ENCODE peak calls at places on chromosomes 16 and 17, in six cellular contexts. R is astrocyte of the cerebellum; Z is stimulated activated CD4-positive, alpha-beta T cell treated with anti-CD3 and anti-CD28 coated beads, Interleukin-15, amount 100 ng/mL, for 24 hours; E is cortex of kidney; C is foreskin fibroblast; D is fibroblast of the conjunctiva. I is an unnamed sample.

GRCh38 chr17:6507535-6507934 is 48.8 kb downstream of the PITPNM3 start:
- DNase-seq in D (peak), Z (no peak), R (peak), C (peak), E (no peak), I (no peak)

GRCh38 chr16:57128787-57129389 is 36.5 kb downstream of the CPNE2 start:
- DNase-seq in E (no peak), D (no peak), C (no peak), Z (peak), R (no peak), I (no peak)

GRCh38 chr17:14724770-14725169 is 423.9 kb downstream of the HS3ST3B1 start:
- DNase-seq in C (no peak), E (no peak), Z (no peak), R (no peak), D (no peak), I (no peak)

GRCh38 chr17:38706625-38707298 is 1.7 kb downstream of the MLLT6 start:
- DNase-seq in C (peak), Z (peak), E (no peak), D (no peak), R (no peak), I (peak)

GRCh38 chr17:17129466-17129865 is 76.7 kb downstream of the PLD6 start:
- DNase-seq in Z (no peak), E (no peak), R (no peak), D (no peak), C (no peak), I (no peak)

GRCh38 chr16:53944026-53944425 is 240.1 kb downstream of the FTO start:
- DNase-seq in R (no peak), Z (no peak), D (no peak), C (peak), E (no peak), I (no peak)

GRCh38 chr16:80250376-80250775 is 290.4 kb upstream of the DYNLRB2 start:
- DNase-seq in D (no peak), E (no peak), R (no peak), Z (no peak), C (no peak), I (no peak)

GRCh38 chr16:47473794-47474193 is 12.7 kb downstream of the PHKB start:
- DNase-seq in R (no peak), D (no peak), E (no peak), C (no peak), Z (no peak), I (no peak)

GRCh38 chr17:17056167-17056562 is 13.9 kb downstream of the MPRIP start:
- DNase-seq in R (no peak), D (no peak), C (peak), E (no peak), Z (no peak), I (no peak)

GRCh38 chr17:27993161-27993695 is 49.2 kb upstream of the NLK start:
- DNase-seq in D (no peak), Z (no peak), E (no peak), C (no peak), R (no peak), I (no peak)

GRCh38 chr17:68514809-68515208 is 2.6 kb downstream of the PRKAR1A start:
- DNase-seq in D (peak), C (peak), E (no peak), Z (no peak), R (no peak), I (peak)

GRCh38 chr16:4790261-4790660 is 2.1 kb upstream of the SEPTIN12 start:
- DNase-seq in C (no peak), R (no peak), Z (no peak), D (no peak), E (no peak), I (no peak)

GRCh38 chr16:5619314-5619713 is 521.7 kb upstream of the EEF2KMT start:
- DNase-seq in Z (no peak), R (no peak), E (no peak), D (no peak), C (no peak), I (no peak)